ENCODE peak calls at places on chromosomes 7 and 10, in seven cellular contexts. G, F, M, H, C, J and I are unnamed samples. For H3K27me3, the result is how much of the 10 kb centered on the place peaks cover.

GRCh38 chr7:28430626-28431025 is 18.3 kb downstream of the CREB5 start:
- DNase-seq in G (no peak), F (no peak), M (no peak), H (no peak), C (no peak), J (no peak), I (no peak)

GRCh38 chr10:112783653-112784426 is 166.2 kb upstream of the TCF7L2 start:
- DNase-seq in G (no peak), F (no peak), M (no peak), H (no peak), C (peak), J (no peak), I (peak)

GRCh38 chr10:8047452-8048280 is 6.8 kb upstream of the GATA3 start:
- DNase-seq in G (no peak), F (no peak), M (no peak), H (no peak), C (no peak), J (no peak), I (no peak)

GRCh38 chr7:137909042-137909441 is 62.3 kb upstream of the DGKI start:
- DNase-seq in G (peak), F (peak), M (no peak), H (no peak), C (no peak), J (peak), I (no peak)

GRCh38 chr7:107768263-107768662 is 24.3 kb downstream of the CBLL1 start:
- DNase-seq in G (no peak), F (no peak), M (no peak), H (no peak), C (no peak), J (no peak), I (peak)

GRCh38 chr7:1915326-1915725 is 245.2 kb downstream of the ELFN1 start:
- DNase-seq in G (no peak), F (no peak), M (no peak), H (no peak), C (no peak), J (no peak), I (no peak)

GRCh38 chr7:50588937-50589336 is 23.7 kb upstream of the DDC start:
- DNase-seq in G (no peak), F (no peak), M (no peak), H (no peak), C (no peak), J (no peak), I (no peak)

GRCh38 chr10:35813219-35813618 is 171.1 kb upstream of the FZD8 start:
- DNase-seq in G (no peak), F (no peak), M (no peak), H (no peak), C (no peak), J (no peak), I (no peak)

GRCh38 chr7:40658731-40659130 is 523.9 kb downstream of the SUGCT start:
- DNase-seq in G (no peak), F (no peak), M (no peak), H (no peak), C (no peak), J (peak), I (peak)

GRCh38 chr7:121397832-121398231 is 1.7 kb upstream of the FAM3C start:
- DNase-seq in G (no peak), F (no peak), M (no peak), H (peak), C (no peak), J (no peak), I (no peak)

GRCh38 chr10:48535416-48536225 is 69.3 kb downstream of the ARHGAP22 start:
- DNase-seq in G (no peak), F (peak), M (no peak), H (no peak), C (no peak), J (no peak), I (no peak)

GRCh38 chr10:86524225-86524982 is 2.8 kb upstream of the WAPL start:
- DNase-seq in G (no peak), F (no peak), M (no peak), H (no peak), C (no peak), J (no peak), I (no peak)

GRCh38 chr10:80530251-80530650 is 7.5 kb upstream of the SH2D4B start:
- DNase-seq in G (peak), F (no peak), M (peak), H (no peak), C (peak), J (peak), I (peak)

GRCh38 chr7:18041202-18041601 is 13.6 kb upstream of the PRPS1L1 start:
- DNase-seq in G (peak), F (no peak), M (no peak), H (no peak), C (no peak), J (no peak), I (no peak)

GRCh38 chr7:30726296-30727006 is 25.5 kb upstream of the INMT start:
- DNase-seq in G (no peak), F (no peak), M (no peak), H (no peak), C (no peak), J (no peak), I (no peak)

GRCh38 chr7:6576024-6576866 is 1.0 kb upstream of the ZDHHC4 start:
- DNase-seq in G (no peak), F (no peak), M (no peak), H (no peak), C (no peak), J (no peak), I (no peak)

GRCh38 chr7:86848226-86848625 is 204.5 kb downstream of the GRM3 start:
- DNase-seq in G (no peak), F (no peak), M (peak), H (peak), C (no peak), J (no peak), I (no peak)

GRCh38 chr7:82677493-82677892 is 233.9 kb upstream of the CACNA2D1 start:
- DNase-seq in G (peak), F (no peak), M (peak), H (no peak), C (no peak), J (peak), I (peak)

GRCh38 chr7:65722361-65722792 is 150.5 kb upstream of the VKORC1L1 start:
- DNase-seq in G (peak), F (peak), M (peak), H (peak), C (peak), J (peak), I (peak)

GRCh38 chr10:46224414-46224682 is 62.4 kb upstream of the ANTXRL start:
- DNase-seq in G (no peak), F (no peak), M (no peak), H (no peak), C (peak), J (no peak), I (no peak)

GRCh38 chr7:50641442-50642405 is 76.5 kb upstream of the DDC start:
- DNase-seq in G (no peak), F (peak), M (no peak), H (no peak), C (no peak), J (no peak), I (no peak)

GRCh38 chr7:114925443-114925842 is 3.5 kb downstream of the MDFIC start:
- DNase-seq in G (no peak), F (no peak), M (no peak), H (no peak), C (no peak), J (no peak), I (no peak)

GRCh38 chr7:132383962-132384361 is 192.3 kb downstream of the PLXNA4 start:
- DNase-seq in G (no peak), F (no peak), M (no peak), H (no peak), C (no peak), J (no peak), I (no peak)

GRCh38 chr7:51317582-51317910 is 937 bp upstream of the COBL start:
- DNase-seq in G (no peak), F (no peak), M (no peak), H (no peak), C (no peak), J (no peak), I (no peak)

GRCh38 chr10:87931836-87932230 is 68.4 kb downstream of the PTEN start:
- DNase-seq in G (no peak), F (no peak), M (no peak), H (no peak), C (no peak), J (no peak), I (no peak)

GRCh38 chr7:47720141-47720906 is 138.4 kb upstream of the TNS3 start:
- DNase-seq in G (peak), F (no peak), M (peak), H (no peak), C (no peak), J (peak), I (no peak)

GRCh38 chr7:106779877-106780276 is 85.2 kb upstream of the PIK3CG start:
- DNase-seq in G (no peak), F (no peak), M (peak), H (peak), C (peak), J (no peak), I (peak)

GRCh38 chr10:130300608-130301025 is 164.4 kb downstream of the GLRX3 start:
- DNase-seq in G (peak), F (no peak), M (no peak), H (no peak), C (peak), J (peak), I (no peak)

GRCh38 chr7:22627136-22627535 is 99.9 kb upstream of the IL6 start:
- DNase-seq in G (no peak), F (no peak), M (no peak), H (no peak), C (no peak), J (peak), I (no peak)

GRCh38 chr10:33386926-33387325 is 52.5 kb upstream of the NRP1 start:
- DNase-seq in G (peak), F (no peak), M (no peak), H (no peak), C (no peak), J (peak), I (no peak)

GRCh38 chr7:1697499-1698125 is 27.5 kb downstream of the ELFN1 start:
- DNase-seq in G (no peak), F (no peak), M (no peak), H (no peak), C (peak), J (no peak), I (no peak)

GRCh38 chr10:72048450-72049124 is 39.8 kb downstream of the SPOCK2 start:
- DNase-seq in G (peak), F (peak), M (peak), H (peak), C (peak), J (peak), I (peak)

GRCh38 chr7:16708980-16709379 is 44.6 kb upstream of the TSPAN13 start:
- DNase-seq in G (peak), F (no peak), M (no peak), H (peak), C (no peak), J (peak), I (peak)

GRCh38 chr10:130990536-130990935 is 321.0 kb downstream of the TCERG1L start:
- DNase-seq in G (no peak), F (no peak), M (no peak), H (no peak), C (no peak), J (no peak), I (no peak)

GRCh38 chr7:1458676-1459511 is at the start of gene MICALL2:
- DNase-seq in G (peak), F (peak), M (peak), H (peak), C (peak), J (peak), I (peak)

GRCh38 chr7:1654738-1655490 is 15.2 kb upstream of the ELFN1 start:
- DNase-seq in G (no peak), F (no peak), M (no peak), H (no peak), C (no peak), J (no peak), I (no peak)

GRCh38 chr7:13035233-13035632 is 347.8 kb downstream of the ARL4A start:
- DNase-seq in G (no peak), F (no peak), M (no peak), H (no peak), C (no peak), J (no peak), I (no peak)

GRCh38 chr10:14588084-14588937 is 186.4 kb downstream of the FAM107B start:
- DNase-seq in G (peak), F (no peak), M (no peak), H (peak), C (no peak), J (peak), I (peak)

GRCh38 chr7:30029696-30030095 is 1.5 kb downstream of the PLEKHA8 start:
- DNase-seq in G (no peak), F (no peak), M (no peak), H (peak), C (no peak), J (peak), I (peak)

GRCh38 chr10:110629680-110630191 is 14.4 kb upstream of the RBM20 start:
- DNase-seq in G (no peak), F (no peak), M (no peak), H (peak), C (no peak), J (no peak), I (peak)

DNA sequence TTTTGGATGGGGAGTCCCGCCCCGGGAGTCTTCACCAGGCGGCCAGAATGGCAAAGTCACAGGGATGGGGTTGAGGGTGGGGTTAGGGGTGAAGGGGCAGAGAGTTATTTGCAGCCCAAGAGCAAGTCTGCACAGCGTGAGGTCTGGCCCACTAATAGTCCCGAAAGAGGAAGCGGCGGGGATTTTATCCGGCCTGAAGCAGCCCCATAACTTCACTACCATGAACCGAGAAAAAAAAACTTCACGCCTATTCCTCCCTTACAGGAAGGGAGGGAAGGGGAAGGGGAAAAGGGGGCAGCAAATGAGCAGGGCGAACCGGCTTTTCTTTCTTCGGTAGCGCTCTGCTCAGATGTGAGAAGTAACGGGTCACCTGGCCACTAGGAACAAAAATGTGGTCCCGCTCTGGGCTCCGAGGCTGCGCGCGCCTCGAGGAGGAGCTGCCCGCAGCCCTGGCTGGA is 709 bp downstream of the ITPRIP start:
- DNase-seq in G (no peak), F (no peak), M (peak), H (no peak), C (no peak), J (peak), I (no peak)
- H3K4me3 ChIP-seq in G (peak), F (peak), M (peak), H (peak), C (peak), J (peak), I (peak)

GRCh38 chr10:50794490-50794889 is 54.8 kb downstream of the ASAH2B start:
- DNase-seq in G (no peak), F (no peak), M (no peak), H (no peak), C (no peak), J (no peak), I (peak)

GRCh38 chr10:50788951-50789904 is 49.5 kb downstream of the ASAH2B start:
- DNase-seq in G (peak), F (no peak), M (no peak), H (peak), C (no peak), J (peak), I (peak)
- TF ChIP-seq CTCF in G (peak), F (peak), M (peak), H (peak), C (peak), J (peak), I (peak)

DNA sequence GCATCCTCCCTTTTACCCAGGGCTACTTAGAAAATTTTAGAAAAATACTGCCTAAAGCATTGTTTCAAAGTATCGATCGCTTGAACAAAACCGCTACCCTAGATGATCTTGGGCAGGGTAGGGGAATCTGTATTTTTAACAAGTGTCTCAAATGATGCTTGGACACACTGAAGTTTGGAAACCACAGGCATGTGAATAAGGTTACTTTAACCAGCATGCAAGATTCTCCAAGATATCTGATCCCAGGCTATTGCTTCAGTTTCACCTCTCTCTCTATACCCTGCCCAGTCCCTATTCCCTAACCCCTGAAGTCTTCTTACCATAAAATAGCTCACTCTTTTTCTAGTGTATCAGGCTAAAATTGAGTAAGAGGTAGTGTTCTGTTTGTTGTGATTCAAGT is 25.5 kb downstream of the LCOR start:
- DNase-seq in G (no peak), F (no peak), M (no peak), H (no peak), C (no peak), J (no peak), I (no peak)
- H3K27me3 ChIP-seq in G (under half), F (under half), M (under half), H (under half), C (under half), J (under half), I (under half)

GRCh38 chr7:155204744-155205367 is 92.8 kb upstream of the INSIG1 start:
- DNase-seq in G (no peak), F (no peak), M (no peak), H (no peak), C (no peak), J (no peak), I (no peak)
- H3K4me3 ChIP-seq in G (no peak), F (peak), M (no peak), H (no peak), C (peak), J (no peak), I (no peak)